ENCODE peak calls at places on chromosomes 2 and 18, in ten cellular contexts. I is occipital lobe; J is T-helper 1 cell; P is brain microvascular endothelial cell; S is stimulated activated CD8-positive, alpha-beta memory T cell treated with anti-CD3 and anti-CD28 coated beads, Interleukin-15, amount 100 ng/mL, for 1 hour; W is NCI-H345; D is activated CD8-positive, alpha-beta memory T cell treated with anti-CD3 and anti-CD28 coated beads for 24 hours; A is NCI-H2171 treated with DMSO at 0.1 percent for 48 hours; O is amniotic epithelial cell; X is endothelial cell of umbilical vein. V is an unnamed sample.

GRCh38 chr2:177675256-177676220 is 283.0 kb downstream of the AGPS start:
- DNase-seq in A (no peak), X (no peak), S (no peak), D (no peak), O (no peak), J (no peak), W (peak), P (no peak), I (no peak), V (no peak)

GRCh38 chr2:240557101-240557751 is 562 bp downstream of the ANKMY1 start:
- DNase-seq in O (no peak), A (no peak), P (no peak), J (no peak), X (no peak), D (peak), S (no peak), W (no peak), I (no peak), V (no peak)

GRCh38 chr18:519019-519879 is 18.7 kb upstream of the COLEC12 start:
- DNase-seq in I (no peak), D (no peak), X (peak), P (peak), A (peak), O (peak), J (no peak), S (no peak), W (no peak), V (no peak)

GRCh38 chr2:169771612-169772011 is 27.1 kb upstream of the SSB start:
- DNase-seq in D (no peak), S (no peak), I (no peak), A (no peak), P (no peak), W (no peak), J (no peak), O (no peak), X (no peak), V (no peak)

GRCh38 chr2:234403074-234403473 is 93.8 kb downstream of the ARL4C start:
- DNase-seq in S (no peak), W (no peak), I (no peak), J (no peak), A (no peak), D (no peak), X (no peak), P (peak), O (peak), V (no peak)

GRCh38 chr2:239587836-239588235 is 187.0 kb upstream of the HDAC4 start:
- DNase-seq in A (no peak), X (no peak), J (no peak), O (no peak), I (no peak), S (no peak), D (no peak), P (no peak), W (no peak), V (no peak)

GRCh38 chr18:75344615-75345014 is 82.9 kb downstream of the SMIM21 start:
- DNase-seq in X (no peak), S (no peak), A (no peak), O (no peak), P (no peak), W (no peak), J (no peak), I (no peak), D (no peak), V (no peak)

GRCh38 chr2:232419245-232420072 is 12.8 kb downstream of the ALPG start:
- DNase-seq in S (no peak), P (no peak), I (no peak), O (no peak), D (no peak), X (no peak), W (no peak), A (no peak), J (no peak), V (no peak)

GRCh38 chr2:102190425-102191107 is 3.7 kb downstream of the IL1RL2 start:
- DNase-seq in J (no peak), A (no peak), D (no peak), S (no peak), X (no peak), W (no peak), I (no peak), O (no peak), P (no peak), V (no peak)

GRCh38 chr2:130819915-130820861 is 16.5 kb upstream of the ARHGEF4 start:
- DNase-seq in O (peak), D (no peak), I (peak), W (no peak), J (no peak), A (peak), X (no peak), S (no peak), P (no peak), V (no peak)

GRCh38 chr2:123380536-123380935 is 644.6 kb upstream of the CNTNAP5 start:
- DNase-seq in W (no peak), D (no peak), J (no peak), A (peak), S (no peak), O (no peak), X (no peak), I (no peak), P (no peak), V (no peak)

GRCh38 chr2:45889053-45889452 is 237.6 kb downstream of the PRKCE start:
- DNase-seq in P (no peak), O (no peak), J (no peak), I (peak), X (no peak), A (peak), S (no peak), W (peak), D (no peak), V (no peak)